ENCODE peak calls at places on chromosomes 5 and 9, in six cellular contexts. K, U, M, W, T and G are unnamed samples.

GRCh38 chr5:17087035-17087434 is 130.4 kb upstream of the BASP1 start:
- DNase-seq in K (no peak), U (no peak), M (no peak), T (no peak), W (no peak), G (no peak)

GRCh38 chr9:80648336-80648735 is 1041.0 kb downstream of the TLE1 start:
- DNase-seq in K (no peak), T (no peak), U (no peak), W (no peak), M (no peak), G (no peak)

GRCh38 chr5:99061299-99061698 is 132.5 kb upstream of the CHD1 start:
- DNase-seq in M (no peak), W (no peak), U (no peak), T (no peak), K (no peak), G (no peak)

GRCh38 chr5:132498152-132498551 is 7.6 kb upstream of the IRF1 start:
- DNase-seq in K (peak; percentile 62), T (no peak), U (peak; percentile 15), M (no peak), W (no peak), G (no peak)

GRCh38 chr9:133657120-133657661 is 21.0 kb downstream of the DBH start:
- DNase-seq in M (no peak), T (peak; percentile 79), U (no peak), W (no peak), K (no peak), G (no peak)

GRCh38 chr9:121976751-121977150 is 116.4 kb downstream of the TTLL11 start:
- DNase-seq in U (no peak), T (peak; percentile 11), M (no peak), K (peak; percentile 79), W (no peak), G (no peak)

GRCh38 chr9:93261735-93262523 is 78.0 kb downstream of the WNK2 start:
- DNase-seq in U (peak; percentile 22), T (no peak), W (no peak), M (no peak), K (no peak), G (no peak)

GRCh38 chr5:132825165-132825823 is 5.2 kb downstream of the SHROOM1 start:
- DNase-seq in U (no peak), M (no peak), K (no peak), T (no peak), W (no peak), G (no peak)

GRCh38 chr5:101390317-101390908 is 487.3 kb upstream of the ST8SIA4 start:
- DNase-seq in T (peak; percentile 58), W (no peak), M (no peak), U (peak; percentile 34), K (peak; percentile 7), G (no peak)

GRCh38 chr5:67149933-67150523 is 46.6 kb downstream of the CD180 start:
- DNase-seq in U (no peak), W (no peak), K (no peak), M (no peak), T (peak; percentile 53), G (no peak)

GRCh38 chr5:80318212-80318611 is 1.6 kb upstream of the SPZ1 start:
- DNase-seq in T (peak; percentile 51), U (no peak), K (peak; percentile 8), W (no peak), M (no peak), G (no peak)

GRCh38 chr5:67166460-67166871 is 30.1 kb downstream of the CD180 start:
- DNase-seq in K (no peak), U (no peak), M (no peak), W (peak; percentile 49), T (no peak), G (peak; percentile 47)

GRCh38 chr5:2124434-2124833 is 241.7 kb upstream of the IRX4 start:
- DNase-seq in W (no peak), T (no peak), U (no peak), M (no peak), K (no peak), G (no peak)